ENCODE peak calls at places on chromosome 7, in six cellular contexts. S is kidney epithelial cell, M is cardiac muscle cell, P is thoracic aorta, J is colonic mucosa, E is thyroid gland. B is an unnamed sample.

GRCh38 chr7:134854816-134855215 is 75.4 kb downstream of the CALD1 start:
- DNase-seq in S (no peak), M (no peak), P (no peak), J (no peak), E (no peak), B (no peak)

GRCh38 chr7:121192834-121193233 is 136.0 kb upstream of the WNT16 start:
- DNase-seq in S (no peak), M (no peak), P (no peak), J (no peak), E (no peak), B (no peak)

GRCh38 chr7:135759537-135759936 is 10.9 kb upstream of the FAM180A start:
- DNase-seq in S (no peak), M (no peak), P (no peak), J (no peak), E (no peak), B (no peak)

GRCh38 chr7:15166620-15167019 is 264.1 kb upstream of the DGKB start:
- DNase-seq in S (no peak), M (no peak), P (no peak), J (no peak), E (no peak), B (no peak)

GRCh38 chr7:80907141-80907601 is 11.7 kb downstream of the SEMA3C start:
- DNase-seq in S (no peak), M (no peak), P (no peak), J (no peak), E (no peak), B (peak)

GRCh38 chr7:101991860-101992259 is 174.4 kb downstream of the CUX1 start:
- DNase-seq in S (no peak), M (no peak), P (no peak), J (no peak), E (no peak), B (no peak)

GRCh38 chr7:135714534-135715009 is 13.4 kb downstream of the SLC13A4 start:
- DNase-seq in S (no peak), M (peak), P (no peak), J (no peak), E (no peak), B (peak)

GRCh38 chr7:105602325-105603305 is 21.3 kb upstream of the EFCAB10 start:
- DNase-seq in S (no peak), M (no peak), P (no peak), J (no peak), E (peak), B (peak)

GRCh38 chr7:16203065-16203464 is 218.3 kb downstream of the CRPPA start:
- DNase-seq in S (no peak), M (no peak), P (no peak), J (peak), E (no peak), B (no peak)

GRCh38 chr7:47571355-47572100 is 10.4 kb downstream of the TNS3 start:
- DNase-seq in S (peak), M (peak), P (peak), J (peak), E (peak), B (peak)
- TF ChIP-seq CTCF in S (no peak), M (no peak), P (peak), J (no peak), E (peak), B (no peak)

GRCh38 chr7:87217983-87218653 is 1.4 kb downstream of the TMEM243 start:
- DNase-seq in S (no peak), M (no peak), P (no peak), J (no peak), E (no peak), B (no peak)
- H3K4me3 ChIP-seq in S (peak), M (peak), P (peak), J (peak), E (no peak), B (peak)

DNA sequence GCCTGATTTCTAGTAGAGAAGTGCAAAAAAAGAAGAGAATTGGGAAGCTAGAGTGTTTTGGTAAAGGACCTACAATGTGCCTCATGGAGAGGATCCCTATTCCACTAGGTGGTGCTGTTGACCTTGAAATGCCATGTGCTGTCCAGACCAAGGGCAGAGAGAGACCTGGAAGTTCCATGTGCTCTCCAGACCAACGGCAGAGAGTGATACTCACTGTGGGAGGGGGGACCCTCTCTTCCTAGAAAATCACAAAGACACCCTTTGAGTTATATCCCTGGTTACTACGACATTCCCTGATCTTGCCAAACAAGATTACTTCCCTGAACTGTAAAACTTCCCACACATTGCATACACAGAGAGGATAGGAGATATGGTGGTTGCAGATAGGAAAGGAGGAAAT is 212.7 kb upstream of the ZNF804B start:
- DNase-seq in S (no peak), M (peak), P (no peak), J (peak), E (peak), B (no peak)
- TF ChIP-seq CTCF in S (peak), M (peak), P (no peak), J (peak), E (peak), B (peak)

GRCh38 chr7:70829221-70830059 is 302.5 kb upstream of the GALNT17 start:
- DNase-seq in S (no peak), M (peak), P (no peak), J (peak), E (peak), B (no peak)
- H3K4me3 ChIP-seq in S (no peak), M (no peak), P (peak), J (no peak), E (no peak), B (no peak)

GRCh38 chr7:41047789-41048191 is 655.1 kb downstream of the INHBA start:
- DNase-seq in S (no peak), M (peak), P (no peak), J (no peak), E (no peak), B (no peak)

GRCh38 chr7:41047192-41047591 is 655.7 kb downstream of the INHBA start:
- DNase-seq in S (no peak), M (peak), P (no peak), J (no peak), E (no peak), B (no peak)

GRCh38 chr7:41046221-41046761 is 656.6 kb downstream of the INHBA start:
- DNase-seq in S (no peak), M (no peak), P (no peak), J (no peak), E (no peak), B (no peak)

GRCh38 chr7:41046778-41047177 is 656.1 kb downstream of the INHBA start:
- DNase-seq in S (no peak), M (peak), P (no peak), J (no peak), E (no peak), B (no peak)

GRCh38 chr7:41045556-41046123 is 657.2 kb downstream of the INHBA start:
- DNase-seq in S (no peak), M (no peak), P (no peak), J (peak), E (peak), B (no peak)
- TF ChIP-seq CTCF in S (peak), M (no peak), P (no peak), J (no peak), E (peak), B (peak)

B was measured in retinal pigment epithelial cell.